ENCODE peak calls at places on chromosomes 13 and 19, in ten cellular contexts. L, P, X, Y, S, Z, D, C, A and W are unnamed samples.

GRCh38 chr19:49473868-49474544 is at the start of gene FLT3LG:
- DNase-seq in L (peak), P (peak), X (peak), Y (peak), S (peak), Z (peak), D (peak), C (peak), A (no peak), W (peak)

GRCh38 chr13:39982745-39983144 is 327.3 kb downstream of the COG6 start:
- DNase-seq in L (no peak), P (no peak), X (no peak), Y (no peak), S (no peak), Z (no peak), D (no peak), C (no peak), A (no peak), W (no peak)

GRCh38 chr13:109412232-109412935 is 374.0 kb downstream of the IRS2 start:
- DNase-seq in L (no peak), P (no peak), X (peak), Y (peak), S (no peak), Z (peak), D (peak), C (peak), A (peak), W (no peak)

GRCh38 chr19:55536951-55537740 is at the start of gene SBK2:
- DNase-seq in L (no peak), P (no peak), X (peak), Y (no peak), S (no peak), Z (no peak), D (peak), C (peak), A (no peak), W (no peak)

GRCh38 chr19:1425102-1425842 is 12.9 kb upstream of the RPS15 start:
- DNase-seq in L (no peak), P (no peak), X (no peak), Y (no peak), S (no peak), Z (no peak), D (no peak), C (no peak), A (no peak), W (no peak)

GRCh38 chr19:39077323-39077722 is 6.8 kb upstream of the ACP7 start:
- DNase-seq in L (no peak), P (no peak), X (no peak), Y (no peak), S (no peak), Z (no peak), D (no peak), C (no peak), A (no peak), W (no peak)

GRCh38 chr13:36192166-36192565 is 22.2 kb downstream of the SOHLH2 start:
- DNase-seq in L (no peak), P (no peak), X (no peak), Y (peak), S (no peak), Z (no peak), D (no peak), C (no peak), A (no peak), W (no peak)

GRCh38 chr13:36841411-36841810 is 22.4 kb downstream of the RFXAP start:
- DNase-seq in L (no peak), P (no peak), X (no peak), Y (no peak), S (no peak), Z (no peak), D (no peak), C (no peak), A (no peak), W (no peak)

GRCh38 chr19:42052241-42052863 is 17.7 kb downstream of the GRIK5 start:
- DNase-seq in L (no peak), P (no peak), X (no peak), Y (no peak), S (no peak), Z (no peak), D (no peak), C (no peak), A (no peak), W (no peak)

GRCh38 chr19:39327990-39328705 is 7.5 kb upstream of the LRFN1 start:
- DNase-seq in L (peak), P (peak), X (peak), Y (peak), S (peak), Z (peak), D (peak), C (peak), A (no peak), W (peak)

GRCh38 chr19:44992336-44993163 is 8.7 kb upstream of the RELB start:
- DNase-seq in L (no peak), P (no peak), X (no peak), Y (no peak), S (no peak), Z (no peak), D (no peak), C (no peak), A (no peak), W (no peak)

GRCh38 chr19:616732-617526 is 16.4 kb downstream of the POLRMT start:
- DNase-seq in L (no peak), P (no peak), X (no peak), Y (no peak), S (no peak), Z (peak), D (no peak), C (no peak), A (no peak), W (no peak)

GRCh38 chr13:36918246-36919060 is 1.6 kb downstream of the SMAD9 start:
- DNase-seq in L (no peak), P (no peak), X (no peak), Y (no peak), S (no peak), Z (no peak), D (peak), C (no peak), A (no peak), W (no peak)

GRCh38 chr13:44278164-44278563 is 95.5 kb upstream of the SERP2 start:
- DNase-seq in L (no peak), P (no peak), X (no peak), Y (no peak), S (no peak), Z (peak), D (no peak), C (no peak), A (no peak), W (no peak)

GRCh38 chr13:35744566-35745203 is 268.2 kb upstream of the MAB21L1 start:
- DNase-seq in L (no peak), P (no peak), X (no peak), Y (no peak), S (no peak), Z (no peak), D (no peak), C (no peak), A (no peak), W (no peak)

GRCh38 chr19:16714702-16715294 is 4.8 kb upstream of the NWD1 start:
- DNase-seq in L (no peak), P (peak), X (peak), Y (peak), S (no peak), Z (peak), D (peak), C (peak), A (no peak), W (peak)

GRCh38 chr19:22502766-22503165 is 80.6 kb upstream of the ZNF98 start:
- DNase-seq in L (no peak), P (no peak), X (no peak), Y (no peak), S (no peak), Z (no peak), D (no peak), C (no peak), A (no peak), W (no peak)

GRCh38 chr13:95301947-95302386 is 716 bp upstream of the ABCC4 start:
- DNase-seq in L (no peak), P (no peak), X (no peak), Y (no peak), S (no peak), Z (peak), D (peak), C (no peak), A (no peak), W (no peak)

GRCh38 chr19:22332924-22333323 is 46.7 kb downstream of the ZNF729 start:
- DNase-seq in L (no peak), P (no peak), X (no peak), Y (peak), S (no peak), Z (no peak), D (no peak), C (no peak), A (no peak), W (no peak)

GRCh38 chr19:2266183-2266993 is 10.2 kb upstream of the JSRP1 start:
- DNase-seq in L (no peak), P (no peak), X (peak), Y (peak), S (peak), Z (peak), D (no peak), C (no peak), A (no peak), W (peak)

GRCh38 chr19:19087676-19088075 is 23.9 kb downstream of the SLC25A42 start:
- DNase-seq in L (no peak), P (no peak), X (no peak), Y (no peak), S (no peak), Z (no peak), D (no peak), C (peak), A (no peak), W (no peak)

GRCh38 chr19:53541971-53542370 is 4.0 kb downstream of the ZNF331 start:
- DNase-seq in L (no peak), P (no peak), X (no peak), Y (no peak), S (no peak), Z (no peak), D (no peak), C (no peak), A (no peak), W (no peak)